ENCODE peak calls at places on chromosomes 1 and 21, in five cellular contexts. C, S, L, I and D are unnamed samples. For H3K4me1, the result is how much of the 10 kb centered on the place peaks cover.

GRCh38 chr1:229221106-229222019 is 49.5 kb upstream of the RAB4A start:
- DNase-seq in I (peak), L (no peak), C (no peak), S (no peak), D (no peak)

GRCh38 chr1:43481481-43481880 is 27.8 kb upstream of the HYI start:
- DNase-seq in C (no peak), I (no peak), S (no peak), L (no peak), D (no peak)

GRCh38 chr1:114510235-114511047 is 562 bp downstream of the TRIM33 start:
- DNase-seq in S (peak), L (peak), C (peak), I (peak), D (peak)

GRCh38 chr1:93056214-93056613 is 22.9 kb upstream of the MTF2 start:
- DNase-seq in I (peak), C (no peak), L (no peak), S (no peak), D (peak)

GRCh38 chr1:114349891-114350605 is 161.0 kb downstream of the TRIM33 start:
- DNase-seq in S (no peak), I (no peak), C (no peak), L (no peak), D (no peak)

GRCh38 chr1:25538165-25538860 is 5.1 kb upstream of the LDLRAP1 start:
- DNase-seq in I (no peak), C (no peak), S (no peak), L (no peak), D (no peak)

GRCh38 chr1:235329139-235329808 is 904 bp downstream of the GGPS1 start:
- DNase-seq in C (peak), L (peak), S (no peak), I (no peak), D (no peak)

GRCh38 chr1:94383966-94384408 is 34.2 kb upstream of the ABCD3 start:
- DNase-seq in S (no peak), C (no peak), I (peak), L (no peak), D (no peak)

GRCh38 chr1:202162049-202162417 is 1.6 kb upstream of the PTPN7 start:
- DNase-seq in C (peak), S (no peak), L (peak), I (no peak), D (no peak)

GRCh38 chr1:44472614-44473262 is 67.7 kb downstream of the RNF220 start:
- DNase-seq in S (no peak), I (no peak), L (no peak), C (no peak), D (no peak)

GRCh38 chr21:36461918-36462486 is 17.9 kb downstream of the CLDN14 start:
- DNase-seq in I (no peak), C (no peak), S (no peak), L (no peak), D (no peak)

GRCh38 chr1:59779949-59780348 is 34.8 kb upstream of the HOOK1 start:
- DNase-seq in S (no peak), L (no peak), I (no peak), C (no peak), D (peak)

GRCh38 chr21:25881524-25882376 is 147.0 kb downstream of the GABPA start:
- DNase-seq in C (peak), I (peak), L (peak), S (peak), D (peak)

GRCh38 chr1:2945821-2946231 is 75.4 kb upstream of the ACTRT2 start:
- DNase-seq in L (no peak), C (no peak), I (no peak), S (peak), D (no peak)

GRCh38 chr21:37849703-37850102 is 66.6 kb downstream of the KCNJ6 start:
- DNase-seq in S (no peak), I (peak), C (no peak), L (no peak), D (no peak)

GRCh38 chr1:117565083-117565556 is 40.7 kb upstream of the TENT5C start:
- DNase-seq in C (no peak), S (no peak), L (no peak), I (no peak), D (no peak)

GRCh38 chr21:44870748-44871495 is 2.6 kb downstream of the PTTG1IP start:
- DNase-seq in L (peak), I (peak), S (peak), C (no peak), D (no peak)

GRCh38 chr1:214349008-214349407 is 68.0 kb downstream of the SMYD2 start:
- DNase-seq in C (no peak), I (no peak), L (no peak), S (no peak), D (no peak)

GRCh38 chr1:67214420-67215174 is 48.3 kb downstream of the IL23R start:
- DNase-seq in S (no peak), C (peak), L (peak), I (peak), D (peak)

GRCh38 chr1:155191904-155192303 is 15.8 kb downstream of the THBS3 start:
- DNase-seq in I (no peak), L (peak), C (no peak), S (no peak), D (no peak)

GRCh38 chr1:25486602-25487001 is 55.9 kb downstream of the MACO1 start:
- DNase-seq in S (no peak), C (no peak), I (peak), L (no peak), D (no peak)

GRCh38 chr1:37753473-37754321 is 11.2 kb downstream of the EPHA10 start:
- DNase-seq in L (no peak), C (no peak), S (no peak), I (no peak), D (no peak)

GRCh38 chr1:53477626-53478025 is 18.4 kb downstream of the DMRTB1 start:
- DNase-seq in L (no peak), I (no peak), C (no peak), S (no peak), D (no peak)

GRCh38 chr1:213669964-213670691 is 317.6 kb upstream of the PROX1 start:
- DNase-seq in I (no peak), L (peak), C (no peak), S (no peak), D (no peak)

GRCh38 chr1:74650561-74650960 is 23.0 kb downstream of the ERICH3 start:
- DNase-seq in L (no peak), S (no peak), C (no peak), I (peak), D (peak)

GRCh38 chr1:61950418-61950817 is 208.1 kb downstream of the PATJ start:
- DNase-seq in C (no peak), S (no peak), L (no peak), I (no peak), D (peak)

GRCh38 chr1:241802849-241803248 is 45.2 kb upstream of the EXO1 start:
- DNase-seq in I (no peak), S (no peak), L (no peak), C (no peak), D (no peak)

GRCh38 chr1:94236630-94237290 is 624 bp downstream of the ARHGAP29 start:
- DNase-seq in C (no peak), S (no peak), I (peak), L (no peak), D (peak)

GRCh38 chr1:230982698-230983097 is 3.8 kb downstream of the ARV1 start:
- DNase-seq in S (no peak), C (no peak), L (no peak), I (peak), D (no peak)

DNA sequence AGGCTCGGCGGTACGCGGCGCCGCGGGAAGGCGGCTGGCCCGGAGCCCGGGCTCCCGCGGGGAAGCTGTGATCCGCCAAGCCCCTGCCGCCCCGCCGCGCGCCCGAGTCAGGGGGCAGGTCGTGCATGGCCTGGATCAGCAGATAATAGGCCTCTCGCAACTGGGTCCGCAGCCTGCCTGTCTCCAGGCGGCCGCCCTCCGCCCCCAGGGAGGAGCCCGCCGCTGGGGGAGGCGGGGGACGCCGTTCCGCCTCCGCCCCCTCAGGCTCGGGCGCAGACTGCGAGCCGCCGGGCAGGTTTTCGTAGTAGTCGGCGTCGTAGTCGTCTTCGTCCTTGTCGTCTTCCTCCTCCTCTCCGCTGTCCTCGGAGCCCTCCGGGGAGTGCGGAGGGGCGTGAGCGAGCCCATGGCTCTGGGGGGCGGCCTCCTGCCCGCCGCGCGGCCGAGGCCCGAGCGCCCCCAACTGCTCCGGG is at the start of gene SYDE2:
- DNase-seq in C (peak), I (peak), L (peak), S (peak), D (peak)
- H3K4me1 ChIP-seq in C (under half), I (under half), L (under half), S (under half), D (under half)

GRCh38 chr1:22806584-22806983 is 95.9 kb downstream of the EPHB2 start:
- DNase-seq in I (no peak), S (no peak), C (no peak), L (no peak), D (no peak)

GRCh38 chr1:22808846-22809501 is 98.3 kb downstream of the EPHB2 start:
- DNase-seq in S (peak), C (no peak), L (no peak), I (peak), D (no peak)

GRCh38 chr1:22809783-22810182 is 99.1 kb downstream of the EPHB2 start:
- DNase-seq in S (no peak), C (no peak), I (no peak), L (no peak), D (no peak)

GRCh38 chr1:22807340-22807739 is 96.7 kb downstream of the EPHB2 start:
- DNase-seq in S (no peak), C (no peak), I (no peak), L (no peak), D (no peak)

DNA sequence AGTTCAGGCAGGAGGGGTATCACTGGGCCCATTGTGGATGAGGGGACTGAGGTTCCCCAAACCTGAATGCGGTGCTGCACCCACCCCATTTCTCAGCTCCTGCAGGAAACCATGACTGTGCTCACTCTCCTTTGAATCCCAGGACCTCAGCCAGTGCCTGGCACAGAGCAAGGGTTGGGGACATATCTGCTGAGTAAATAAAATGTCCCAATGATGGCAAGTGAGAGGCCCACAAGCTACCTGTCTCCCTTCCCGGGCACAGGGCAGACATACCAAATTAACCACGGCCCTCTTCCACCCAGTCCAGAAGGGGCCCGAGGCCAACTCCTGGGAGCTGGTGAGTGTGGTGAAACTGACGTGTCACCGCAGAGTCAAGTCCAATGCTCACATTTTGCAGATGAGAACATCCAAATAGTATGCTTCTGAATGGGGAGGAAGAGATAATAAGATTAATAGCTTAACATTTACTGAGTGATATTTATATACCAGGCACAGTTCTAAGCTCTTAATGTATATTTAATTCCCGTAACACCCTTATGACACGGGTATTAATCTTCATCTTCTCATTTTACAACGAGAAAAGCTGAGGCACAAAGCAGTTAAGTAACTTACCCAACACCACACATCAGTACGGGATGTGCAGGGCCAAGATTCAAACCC is 97.7 kb downstream of the EPHB2 start:
- DNase-seq in S (no peak), C (no peak), L (no peak), I (peak), D (peak)
- H3K27ac ChIP-seq in S (no peak), C (peak), L (no peak), I (peak), D (no peak)

DNA sequence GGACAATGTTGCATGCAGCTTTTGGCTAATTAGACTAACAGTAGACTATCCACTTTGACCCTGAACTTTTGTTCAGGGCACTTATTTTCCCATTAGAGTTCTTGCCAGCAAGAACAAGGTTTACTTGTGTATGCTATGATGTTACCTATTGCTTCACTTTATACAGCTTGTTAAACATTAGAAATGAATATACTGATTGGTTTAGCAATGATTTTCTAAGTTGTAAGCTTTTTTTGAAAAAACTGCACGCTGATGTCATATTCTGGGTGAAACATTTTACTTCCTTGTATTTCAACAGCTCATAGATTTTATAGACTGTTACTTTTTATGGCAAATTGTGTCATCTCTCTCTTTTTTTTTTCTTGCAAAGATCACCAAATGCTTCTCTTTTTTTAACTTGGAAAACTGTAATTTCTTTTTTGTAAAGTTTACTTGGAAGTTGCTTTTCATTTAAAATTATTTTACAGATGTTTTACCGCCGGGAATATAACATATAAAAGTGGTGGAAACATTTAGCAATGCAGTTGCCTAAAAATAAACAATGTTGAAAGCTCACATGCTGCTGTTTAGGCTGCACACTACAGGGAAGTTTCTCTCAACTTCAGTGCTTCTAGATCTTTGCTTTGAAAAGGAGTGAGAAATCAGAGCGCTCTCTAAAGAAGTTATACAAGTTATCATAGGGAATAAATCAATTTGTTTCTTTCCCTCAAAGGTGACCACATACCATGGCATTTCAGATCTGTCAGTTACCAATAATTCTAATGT is 215.3 kb upstream of the NFIA start:
- DNase-seq in C (no peak), L (no peak), I (no peak), S (no peak), D (no peak)
- H3K4me1 ChIP-seq in C (under half), L (under half), I (under half), S (under half), D (under half)

DNA sequence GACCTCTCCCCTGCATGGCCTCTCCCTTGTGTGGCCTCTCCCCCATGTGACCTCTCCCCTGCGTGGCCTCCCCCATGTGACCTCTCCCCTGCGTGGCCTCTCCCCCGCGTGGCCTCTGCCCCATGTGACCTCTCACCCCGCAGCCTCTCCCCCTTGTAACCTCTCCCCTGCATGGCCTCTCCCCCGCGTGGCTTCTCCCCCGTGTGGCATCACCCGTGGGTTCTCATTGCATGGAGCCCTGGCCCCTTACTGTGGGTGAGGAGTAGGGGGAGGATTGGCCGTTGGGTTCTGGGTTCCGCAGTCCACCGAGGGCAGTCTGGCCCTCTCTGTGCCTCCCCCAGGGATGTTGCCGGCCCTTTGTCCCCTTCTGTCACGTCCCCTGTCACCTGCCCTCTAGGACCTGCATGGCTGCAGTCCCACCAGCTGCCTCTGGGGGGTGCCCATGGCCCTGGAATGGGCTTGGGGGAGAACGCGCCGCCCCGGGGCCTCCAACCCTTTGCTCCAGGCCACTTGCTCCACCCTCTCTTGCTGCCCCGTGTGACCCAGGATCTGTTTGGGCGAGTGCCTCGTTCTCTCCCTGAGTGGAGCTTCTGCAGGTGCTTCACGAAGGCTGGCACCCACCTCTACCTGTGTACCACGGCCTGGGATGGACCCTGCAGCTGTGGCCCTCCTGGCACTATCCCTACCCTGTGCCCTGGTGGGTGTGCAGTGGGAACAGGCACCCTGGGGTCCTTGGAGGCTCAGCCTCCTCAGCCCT is 21.3 kb downstream of the RRP1 start:
- DNase-seq in I (peak), L (peak), S (peak), C (peak), D (peak)
- H3K27ac ChIP-seq in I (no peak), L (no peak), S (no peak), C (no peak), D (no peak)

GRCh38 chr1:8661185-8662110 is 156.0 kb downstream of the RERE start:
- DNase-seq in S (no peak), C (no peak), L (no peak), I (peak), D (peak)
- H3K4me1 ChIP-seq in S (under half), C (half or more), L (under half), I (under half), D (half or more)

GRCh38 chr1:209433649-209434031 is 149.9 kb upstream of the CAMK1G start:
- DNase-seq in I (no peak), L (no peak), C (no peak), S (no peak), D (no peak)
- H3K27ac ChIP-seq in I (no peak), L (no peak), C (no peak), S (no peak), D (no peak)

GRCh38 chr1:248825136-248825535 is 579 bp downstream of the SH3BP5L start:
- DNase-seq in S (no peak), L (no peak), C (no peak), I (no peak), D (no peak)
- H3K4me1 ChIP-seq in S (under half), L (half or more), C (half or more), I (under half), D (under half)

DNA sequence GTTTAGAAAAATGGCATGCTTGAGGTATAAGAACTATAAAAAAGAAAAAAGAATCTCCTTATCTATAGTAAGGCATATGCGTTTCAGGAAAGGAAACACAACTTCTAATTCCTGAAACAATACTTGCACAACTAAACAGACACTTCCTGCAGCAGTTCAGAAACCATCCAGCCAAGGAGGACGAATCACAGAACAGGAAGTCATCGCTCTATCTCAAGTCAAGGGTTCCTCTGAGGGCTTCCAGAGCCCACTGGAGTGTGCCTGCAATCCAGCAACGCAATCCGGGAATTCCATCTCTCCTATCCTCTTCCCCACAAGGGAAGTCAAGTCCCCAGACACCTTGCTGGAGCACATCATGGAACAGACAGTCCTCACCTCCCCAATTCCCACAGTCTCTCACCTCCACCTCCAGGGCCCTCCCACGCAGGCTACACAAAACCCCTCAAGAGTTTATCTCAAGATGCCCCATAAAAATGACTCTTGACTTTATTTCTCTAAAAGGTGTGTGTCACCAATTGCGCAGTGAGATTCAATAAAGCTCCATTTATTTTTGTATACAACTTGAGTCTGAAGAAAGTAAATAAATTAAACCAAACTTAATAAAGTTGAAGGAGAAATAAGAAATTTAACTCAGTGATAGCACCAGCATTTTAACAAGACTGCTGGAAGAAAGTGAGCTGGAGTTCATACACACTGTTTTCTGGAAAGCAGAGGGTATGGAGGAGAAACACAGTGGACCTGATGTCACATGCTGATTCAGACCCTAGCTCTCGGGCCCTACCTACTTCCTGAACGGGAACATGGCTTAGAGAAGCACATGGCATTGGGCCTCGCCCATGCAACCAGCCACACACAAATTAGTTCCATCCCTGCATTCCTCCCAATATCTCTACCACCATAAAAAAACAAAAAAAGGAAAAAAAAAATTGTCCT is 39.9 kb downstream of the SIPA1L2 start:
- DNase-seq in C (no peak), S (no peak), I (peak), L (no peak), D (no peak)
- H3K27ac ChIP-seq in C (peak), S (peak), I (no peak), L (no peak), D (no peak)